ENCODE peak calls at places on chromosome 12, in six cellular contexts. Y is CD8-positive, alpha-beta T cell; E is left lung; V is esophagus muscularis mucosa; K is H9; R is left ventricle myocardium inferior. P is an unnamed sample. For H3K4me1, the result is how much of the 10 kb centered on the place peaks cover.

GRCh38 chr12:70831538-70831937 is 89.0 kb downstream of the PTPRR start:
- DNase-seq in R (no peak), Y (no peak), K (no peak), E (no peak), V (no peak), P (peak)

GRCh38 chr12:71216725-71217579 is 59.2 kb upstream of the TSPAN8 start:
- DNase-seq in V (no peak), Y (no peak), E (no peak), R (no peak), K (peak), P (peak)

GRCh38 chr12:75478395-75478794 is 2.2 kb upstream of the GLIPR1 start:
- DNase-seq in V (no peak), E (no peak), K (no peak), R (no peak), Y (no peak), P (peak)

GRCh38 chr12:132510111-132510724 is 20.3 kb downstream of the FBRSL1 start:
- DNase-seq in Y (no peak), K (no peak), E (no peak), V (no peak), R (no peak), P (no peak)

GRCh38 chr12:33763331-33763730 is 259.0 kb upstream of the ALG10 start:
- DNase-seq in Y (no peak), R (no peak), V (no peak), K (no peak), E (no peak), P (no peak)

GRCh38 chr12:95216704-95217376 is 427 bp downstream of the FGD6 start:
- DNase-seq in V (peak), R (no peak), E (no peak), Y (no peak), K (no peak), P (peak)

GRCh38 chr12:39072658-39073057 is 167.3 kb upstream of the CPNE8 start:
- DNase-seq in V (no peak), Y (no peak), E (no peak), R (no peak), K (no peak), P (no peak)

GRCh38 chr12:2877959-2878732 is 1.1 kb downstream of the RHNO1 start:
- DNase-seq in Y (no peak), E (no peak), K (peak), V (no peak), R (no peak), P (peak)

GRCh38 chr12:89706551-89707348 is 1.9 kb downstream of the ATP2B1 start:
- DNase-seq in Y (no peak), R (no peak), V (no peak), K (no peak), E (peak), P (peak)

GRCh38 chr12:4584896-4585295 is 22.9 kb downstream of the DYRK4 start:
- DNase-seq in V (peak), R (no peak), E (no peak), Y (no peak), K (no peak), P (no peak)

GRCh38 chr12:96045566-96045965 is 10.2 kb upstream of the LTA4H start:
- DNase-seq in K (no peak), V (no peak), E (peak), R (no peak), Y (no peak), P (no peak)

GRCh38 chr12:127909031-127909430 is 357.9 kb upstream of the TMEM132C start:
- DNase-seq in E (no peak), Y (no peak), V (no peak), R (no peak), K (no peak), P (no peak)

GRCh38 chr12:49026678-49027480 is 8.3 kb upstream of the PRKAG1 start:
- DNase-seq in V (no peak), R (no peak), E (no peak), K (no peak), Y (no peak), P (no peak)

GRCh38 chr12:64028541-64028940 is 184.0 kb downstream of the SRGAP1 start:
- DNase-seq in K (no peak), R (no peak), V (no peak), Y (no peak), E (no peak), P (no peak)

GRCh38 chr12:54232790-54233189 is 44.0 kb upstream of the SMUG1 start:
- DNase-seq in V (no peak), Y (no peak), E (no peak), K (no peak), R (no peak), P (no peak)

GRCh38 chr12:5085896-5086295 is 42.2 kb downstream of the KCNA5 start:
- DNase-seq in R (no peak), V (no peak), E (no peak), Y (no peak), K (no peak), P (peak)

GRCh38 chr12:57491393-57492280 is 3.8 kb downstream of the MARS1 start:
- DNase-seq in R (no peak), Y (no peak), V (no peak), K (no peak), E (no peak), P (no peak)

GRCh38 chr12:124125472-124125871 is 152.5 kb downstream of the ZNF664 start:
- DNase-seq in E (no peak), V (no peak), K (no peak), R (no peak), Y (no peak), P (peak)

GRCh38 chr12:7959278-7960063 is 23.5 kb upstream of the SLC2A3 start:
- DNase-seq in K (peak), R (no peak), V (no peak), Y (no peak), E (peak), P (peak)

GRCh38 chr12:1619599-1619998 is 9.4 kb upstream of the WNT5B start:
- DNase-seq in Y (no peak), K (no peak), V (no peak), E (peak), R (peak), P (no peak)

DNA sequence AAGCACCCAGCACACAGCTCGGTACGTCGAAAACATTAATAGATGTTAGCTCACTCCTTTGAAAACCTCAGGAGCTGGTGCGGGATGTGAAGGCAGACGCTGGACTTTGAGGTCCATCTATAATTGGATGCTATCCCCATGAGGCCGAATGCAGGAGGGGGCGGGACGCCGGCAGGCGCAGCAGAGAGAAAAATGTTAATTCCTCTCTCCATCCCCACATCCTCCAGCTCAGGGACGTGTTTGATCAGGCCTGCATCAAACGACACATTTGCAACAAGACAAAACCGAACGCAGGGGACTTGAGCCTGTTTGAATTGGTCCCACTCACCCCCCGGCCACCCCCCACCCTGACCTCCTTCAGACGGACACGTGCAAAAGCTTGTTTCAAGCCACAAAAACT is 231.0 kb downstream of the RBM19 start:
- DNase-seq in Y (no peak), E (no peak), V (no peak), R (no peak), K (peak), P (no peak)
- H3K4me1 ChIP-seq in Y (under half), E (under half), V (under half), R (under half), K (under half), P (under half)

DNA sequence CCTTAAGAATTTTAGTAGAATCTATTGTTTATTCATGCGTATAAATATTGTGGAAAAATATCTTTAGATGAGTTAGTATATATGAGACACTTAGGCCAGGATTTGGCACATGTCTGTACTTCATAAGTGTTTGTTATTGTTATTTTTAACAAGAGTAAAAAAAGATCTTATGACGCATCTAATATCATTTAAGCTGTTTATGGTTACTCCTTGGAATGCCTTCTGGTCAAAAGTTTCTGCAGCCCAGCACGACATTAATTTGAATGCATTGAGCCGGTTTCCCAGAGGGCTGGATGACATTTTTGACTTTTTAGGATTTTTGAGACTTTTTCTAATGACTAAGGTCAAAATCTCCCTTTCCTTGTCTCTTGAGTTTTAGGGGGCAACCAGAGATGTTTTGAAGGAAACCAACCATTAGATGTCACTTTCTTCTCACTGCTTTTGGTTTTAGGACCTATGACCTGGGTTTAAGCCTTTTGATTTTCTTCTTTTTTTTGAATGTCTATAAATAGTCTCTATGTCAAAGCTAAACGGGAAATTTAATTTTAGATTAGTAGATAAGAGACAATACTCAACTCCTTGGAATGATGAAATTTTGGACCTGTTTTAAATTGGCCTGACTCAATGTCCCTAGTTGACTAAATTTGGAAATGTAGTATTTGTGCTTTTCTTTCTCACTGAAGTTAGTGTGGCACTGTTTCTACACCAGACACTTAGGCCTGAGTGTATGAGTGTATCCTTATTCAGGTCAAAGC is 215.5 kb downstream of the AEBP2 start:
- DNase-seq in R (no peak), K (no peak), Y (no peak), V (no peak), E (no peak), P (no peak)
- TF ChIP-seq CTCF in R (no peak), K (no peak), Y (no peak), V (no peak), E (no peak), P (no peak)

GRCh38 chr12:122869207-122869973 is 26.5 kb downstream of the VPS37B start:
- DNase-seq in R (no peak), K (no peak), Y (no peak), E (no peak), V (no peak), P (no peak)

GRCh38 chr12:122868471-122869177 is 27.3 kb downstream of the VPS37B start:
- DNase-seq in E (peak), Y (no peak), K (no peak), V (no peak), R (no peak), P (no peak)

GRCh38 chr12:122871851-122872785 is 23.8 kb downstream of the VPS37B start:
- DNase-seq in R (peak), Y (no peak), K (peak), E (peak), V (no peak), P (peak)

GRCh38 chr12:122870867-122871664 is 24.9 kb downstream of the VPS37B start:
- DNase-seq in E (peak), K (no peak), Y (no peak), R (no peak), V (no peak), P (no peak)

DNA sequence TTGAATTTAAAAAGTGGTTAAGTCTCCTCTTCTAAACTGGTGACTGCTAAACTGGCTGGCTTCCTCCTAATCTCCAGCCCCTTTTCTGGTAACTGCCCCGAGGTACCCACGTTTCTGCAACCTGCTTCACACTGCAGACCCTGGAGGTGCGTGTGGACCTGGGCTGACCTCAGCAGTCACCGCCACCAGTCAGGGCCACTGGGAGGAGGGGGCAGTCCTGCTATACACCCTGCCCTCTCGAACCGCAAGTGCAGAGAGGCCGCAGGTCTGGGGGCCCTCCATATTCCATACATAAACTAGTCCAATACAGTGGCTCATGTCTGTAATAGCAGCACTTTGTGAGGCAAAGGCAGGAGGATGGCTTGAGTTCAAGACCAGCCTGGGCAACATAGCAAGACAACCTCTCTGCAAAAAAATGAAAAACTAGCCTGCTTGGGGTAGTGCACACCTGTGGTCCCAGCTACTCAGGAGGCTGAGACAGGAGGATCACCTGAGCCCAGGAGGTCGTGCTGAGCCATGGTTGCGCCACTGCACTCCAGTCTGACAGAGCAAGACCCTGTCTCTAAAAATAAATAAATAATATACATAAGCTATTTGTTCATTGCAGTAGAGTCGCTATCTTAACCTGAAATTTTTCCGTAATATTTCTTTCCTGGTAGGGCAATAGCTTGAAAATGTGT is 25.6 kb downstream of the VPS37B start:
- DNase-seq in K (no peak), Y (no peak), R (no peak), V (no peak), E (peak), P (no peak)
- H3K4me1 ChIP-seq in K (under half), Y (under half), R (half or more), V (half or more), E (half or more), P (under half)

GRCh38 chr12:131115766-131116165 is 162.1 kb downstream of the ADGRD1 start:
- DNase-seq in V (no peak), E (no peak), R (no peak), K (no peak), Y (no peak), P (no peak)

GRCh38 chr12:131117438-131118245 is 163.9 kb downstream of the ADGRD1 start:
- DNase-seq in K (peak), R (no peak), V (no peak), Y (no peak), E (peak), P (no peak)

GRCh38 chr12:131114942-131115584 is 161.4 kb downstream of the ADGRD1 start:
- DNase-seq in R (no peak), E (no peak), V (no peak), Y (no peak), K (no peak), P (no peak)

GRCh38 chr12:131118366-131118765 is 164.7 kb downstream of the ADGRD1 start:
- DNase-seq in K (peak), Y (no peak), V (no peak), R (no peak), E (peak), P (no peak)

GRCh38 chr12:131116437-131117117 is 162.9 kb downstream of the ADGRD1 start:
- DNase-seq in K (peak), V (no peak), Y (no peak), E (no peak), R (no peak), P (no peak)
- TF ChIP-seq CTCF in K (peak), V (no peak), Y (no peak), E (no peak), R (peak), P (no peak)

GRCh38 chr12:106459124-106459523 is 101.6 kb downstream of the POLR3B start:
- DNase-seq in Y (no peak), E (no peak), V (no peak), K (no peak), R (no peak), P (no peak)

GRCh38 chr12:106459534-106459933 is 102.0 kb downstream of the POLR3B start:
- DNase-seq in R (no peak), V (no peak), E (no peak), Y (no peak), K (no peak), P (no peak)

GRCh38 chr12:106452309-106452708 is 94.8 kb downstream of the POLR3B start:
- DNase-seq in Y (no peak), E (no peak), V (no peak), R (no peak), K (no peak), P (no peak)

DNA sequence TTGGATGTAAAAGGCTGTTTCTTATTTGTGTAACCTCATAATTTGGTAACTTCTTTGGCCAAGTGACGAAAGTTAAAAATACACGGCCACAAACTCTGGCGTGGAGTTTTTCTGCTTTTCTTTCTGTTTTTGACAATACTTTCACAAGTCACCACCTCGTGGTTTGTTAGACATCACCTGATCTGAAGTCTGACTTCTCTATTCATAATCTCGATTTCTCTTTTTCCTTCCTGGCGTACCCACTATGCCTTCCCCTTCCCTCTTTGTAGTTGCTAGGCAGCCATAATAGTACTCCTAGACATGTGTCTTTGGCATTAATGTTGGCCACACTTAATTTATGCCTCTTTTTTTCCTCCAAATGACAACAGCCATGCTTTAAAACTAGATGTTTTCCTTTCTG is 97.6 kb downstream of the POLR3B start:
- DNase-seq in R (no peak), Y (no peak), K (no peak), V (no peak), E (no peak), P (no peak)
- H3K4me1 ChIP-seq in R (under half), Y (under half), K (under half), V (under half), E (under half), P (under half)

GRCh38 chr12:110906985-110907384 is 13.4 kb downstream of the MYL2 start:
- DNase-seq in V (no peak), E (no peak), Y (no peak), K (no peak), R (no peak), P (no peak)

GRCh38 chr12:110907583-110907982 is 12.8 kb downstream of the MYL2 start:
- DNase-seq in R (no peak), V (no peak), K (no peak), E (no peak), Y (no peak), P (no peak)

GRCh38 chr12:110906516-110906915 is 13.9 kb downstream of the MYL2 start:
- DNase-seq in R (no peak), V (no peak), E (no peak), Y (no peak), K (no peak), P (no peak)

GRCh38 chr12:110908377-110909136 is 11.8 kb downstream of the MYL2 start:
- DNase-seq in V (no peak), K (no peak), E (no peak), R (peak), Y (no peak), P (peak)

DNA sequence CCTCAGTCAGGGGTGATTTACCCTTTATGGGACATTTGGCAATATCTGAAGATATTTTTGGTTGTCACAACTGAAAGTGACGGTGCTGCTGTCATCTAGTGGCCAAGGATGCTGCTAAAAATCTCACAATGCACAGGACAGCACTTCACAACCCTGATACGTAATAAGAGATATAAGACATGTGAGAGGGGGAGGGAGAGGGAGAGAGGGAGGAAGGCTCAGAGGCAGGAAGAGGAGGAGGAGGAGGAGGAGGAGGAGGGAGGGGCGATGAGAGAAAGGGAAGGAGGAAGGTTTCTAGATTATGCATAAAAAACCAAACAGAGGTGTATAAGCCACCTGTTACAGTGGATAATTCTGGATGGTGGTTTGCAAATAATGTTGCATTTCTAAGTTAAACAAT is 14.3 kb downstream of the MYL2 start:
- DNase-seq in R (no peak), Y (no peak), V (no peak), E (no peak), K (no peak), P (no peak)
- TF ChIP-seq CTCF in R (no peak), Y (no peak), V (no peak), E (no peak), K (no peak), P (no peak)

GRCh38 chr12:53057816-53058500 is 8.1 kb downstream of the TNS2 start:
- DNase-seq in E (peak), V (no peak), Y (no peak), R (no peak), K (no peak), P (no peak)
- H3K4me1 ChIP-seq in E (under half), V (half or more), Y (under half), R (half or more), K (under half), P (under half)

GRCh38 chr12:110932048-110932447 is 11.7 kb upstream of the MYL2 start:
- DNase-seq in Y (no peak), E (no peak), R (no peak), V (no peak), K (peak), P (no peak)
- TF ChIP-seq CTCF in Y (no peak), E (no peak), R (peak), V (no peak), K (peak), P (peak)

P was measured in mammary epithelial cell.